ENCODE peak calls at places on chromosomes 16 and 17, in nine cellular contexts. C is endothelial cell of umbilical vein, U is caudate nucleus, P is retinal pigment epithelial cell, R is left ventricle myocardium inferior, T is NCI-H1105 treated with DMSO at 0.1 percent for 48 hours, B is right lobe of liver, Y is MM.1S, J is AML-193. X is an unnamed sample.

GRCh38 chr17:77160877-77161530 is 20.2 kb downstream of the SEC14L1 start:
- DNase-seq in C (peak), U (no peak), P (no peak), R (no peak), T (no peak), B (no peak), Y (no peak), J (no peak), X (peak)

GRCh38 chr16:8852534-8852933 is 16.3 kb downstream of the CARHSP1 start:
- DNase-seq in C (no peak), U (no peak), P (no peak), R (no peak), T (no peak), B (no peak), Y (no peak), J (no peak), X (no peak)

GRCh38 chr17:78500806-78501205 is 76.4 kb downstream of the DNAH17 start:
- DNase-seq in C (no peak), U (no peak), P (no peak), R (no peak), T (no peak), B (no peak), Y (no peak), J (no peak), X (no peak)

GRCh38 chr16:83994087-83994486 is 26.0 kb downstream of the NECAB2 start:
- DNase-seq in C (no peak), U (no peak), P (no peak), R (no peak), T (no peak), B (no peak), Y (no peak), J (peak), X (no peak)

GRCh38 chr16:88706965-88707871 is 915 bp downstream of the CTU2 start:
- DNase-seq in C (no peak), U (no peak), P (no peak), R (no peak), T (no peak), B (no peak), Y (peak), J (no peak), X (no peak)

GRCh38 chr17:16322636-16323035 is 30.6 kb downstream of the CENPV start:
- DNase-seq in C (no peak), U (no peak), P (no peak), R (no peak), T (no peak), B (no peak), Y (no peak), J (no peak), X (no peak)

GRCh38 chr16:14496786-14497185 is 133.3 kb downstream of the PARN start:
- DNase-seq in C (no peak), U (no peak), P (no peak), R (no peak), T (no peak), B (no peak), Y (no peak), J (no peak), X (no peak)

GRCh38 chr17:49249292-49249794 is 18.8 kb upstream of the PHOSPHO1 start:
- DNase-seq in C (no peak), U (no peak), P (no peak), R (peak), T (no peak), B (no peak), Y (no peak), J (no peak), X (no peak)

GRCh38 chr17:17128476-17129075 is 77.6 kb downstream of the PLD6 start:
- DNase-seq in C (no peak), U (no peak), P (no peak), R (no peak), T (no peak), B (peak), Y (no peak), J (no peak), X (no peak)

GRCh38 chr17:3828151-3828851 is 17.7 kb downstream of the NCBP3 start:
- DNase-seq in C (no peak), U (no peak), P (no peak), R (no peak), T (peak), B (no peak), Y (no peak), J (no peak), X (no peak)

GRCh38 chr17:12665263-12666210 is at the start of gene MYOCD:
- DNase-seq in C (no peak), U (no peak), P (no peak), R (peak), T (peak), B (peak), Y (no peak), J (no peak), X (no peak)

GRCh38 chr17:1227917-1228751 is 42.1 kb upstream of the BHLHA9 start:
- DNase-seq in C (no peak), U (no peak), P (no peak), R (peak), T (no peak), B (peak), Y (no peak), J (peak), X (peak)